ENCODE peak calls at places on chromosomes 7 and 10, in seven cellular contexts. V, A, J, K, C, G and Q are unnamed samples.

GRCh38 chr10:132516771-132517725 is 20.5 kb upstream of the INPP5A start:
- DNase-seq in C (peak), G (no peak), J (peak), V (peak), K (no peak), A (no peak), Q (peak)

GRCh38 chr7:44639701-44640321 is 33.4 kb downstream of the OGDH start:
- DNase-seq in C (peak), J (peak), K (no peak), A (no peak), G (no peak), V (peak), Q (no peak)

GRCh38 chr10:71213127-71213616 is 802 bp downstream of the UNC5B start:
- DNase-seq in J (peak), C (peak), G (no peak), K (peak), A (peak), V (peak), Q (no peak)

GRCh38 chr7:133649593-133649992 is 396.7 kb downstream of the EXOC4 start:
- DNase-seq in G (no peak), C (no peak), A (no peak), J (no peak), K (no peak), V (no peak), Q (no peak)

GRCh38 chr7:33775790-33776189 is 129.5 kb upstream of the BMPER start:
- DNase-seq in K (no peak), V (no peak), G (no peak), J (no peak), C (no peak), A (no peak), Q (no peak)

GRCh38 chr10:36636285-36636839 is 489.0 kb upstream of the ANKRD30A start:
- DNase-seq in V (no peak), G (no peak), C (no peak), K (no peak), A (no peak), J (no peak), Q (no peak)

GRCh38 chr10:103833731-103834365 is 21.5 kb downstream of the SH3PXD2A start:
- DNase-seq in V (no peak), J (peak), A (no peak), C (no peak), G (no peak), K (no peak), Q (no peak)

GRCh38 chr7:137577184-137577583 is 233.7 kb upstream of the PTN start:
- DNase-seq in V (no peak), C (no peak), G (no peak), A (no peak), K (no peak), J (no peak), Q (no peak)

GRCh38 chr7:23689165-23689564 is 9.2 kb downstream of the FAM221A start:
- DNase-seq in A (no peak), V (no peak), G (no peak), J (no peak), C (no peak), K (no peak), Q (no peak)

GRCh38 chr7:128275651-128276050 is 34.6 kb downstream of the LEP start:
- DNase-seq in C (no peak), A (no peak), J (no peak), V (no peak), G (no peak), K (no peak), Q (no peak)

GRCh38 chr7:21030237-21030636 is 243.6 kb upstream of the SP8 start:
- DNase-seq in J (no peak), A (no peak), V (no peak), K (no peak), G (no peak), C (no peak), Q (no peak)

GRCh38 chr10:79019441-79019840 is 49.3 kb upstream of the ZMIZ1 start:
- DNase-seq in A (no peak), K (no peak), C (no peak), V (no peak), G (no peak), J (no peak), Q (no peak)

GRCh38 chr10:132449051-132449825 is 52.2 kb downstream of the PWWP2B start:
- DNase-seq in V (no peak), J (peak), K (no peak), G (no peak), A (no peak), C (peak), Q (no peak)

GRCh38 chr10:71664585-71664984 is 55.0 kb downstream of the C10orf105 start:
- DNase-seq in J (no peak), G (no peak), C (no peak), V (no peak), A (no peak), K (no peak), Q (no peak)

GRCh38 chr10:72895236-72895850 is 1.8 kb downstream of the OIT3 start:
- DNase-seq in G (no peak), C (no peak), A (no peak), K (no peak), J (no peak), V (no peak), Q (no peak)

GRCh38 chr7:121741896-121742295 is 131.1 kb upstream of the PTPRZ1 start:
- DNase-seq in A (no peak), G (no peak), K (peak), C (peak), J (no peak), V (no peak), Q (no peak)

GRCh38 chr10:5776881-5777197 is 36.4 kb downstream of the GDI2 start:
- DNase-seq in V (no peak), K (no peak), A (no peak), G (no peak), J (no peak), C (peak), Q (no peak)

GRCh38 chr10:44864042-44864436 is 47.1 kb upstream of the TMEM72 start:
- DNase-seq in J (peak), A (no peak), V (peak), C (no peak), K (peak), G (peak), Q (no peak)

GRCh38 chr7:1811850-1812692 is 142.0 kb downstream of the ELFN1 start:
- DNase-seq in C (peak), K (no peak), V (peak), A (no peak), J (no peak), G (no peak), Q (no peak)

GRCh38 chr10:12564173-12564572 is 214.8 kb downstream of the CAMK1D start:
- DNase-seq in J (no peak), K (no peak), G (no peak), C (peak), V (no peak), A (no peak), Q (no peak)

GRCh38 chr7:55104123-55104522 is 85.3 kb downstream of the EGFR start:
- DNase-seq in G (no peak), C (no peak), A (no peak), K (no peak), J (no peak), V (no peak), Q (no peak)

GRCh38 chr7:50182734-50183133 is 89.7 kb upstream of the ZPBP start:
- DNase-seq in V (no peak), G (no peak), J (no peak), K (no peak), A (no peak), C (no peak), Q (no peak)

GRCh38 chr10:13180788-13181187 is 19.4 kb downstream of the MCM10 start:
- DNase-seq in A (peak), K (no peak), C (no peak), G (no peak), J (no peak), V (no peak), Q (no peak)

GRCh38 chr10:95422196-95422595 is 131.4 kb upstream of the PDLIM1 start:
- DNase-seq in J (no peak), V (no peak), G (no peak), K (no peak), A (no peak), C (no peak), Q (no peak)

GRCh38 chr10:6217621-6218020 is 14.9 kb downstream of the PFKFB3 start:
- DNase-seq in C (no peak), J (no peak), A (no peak), K (no peak), G (no peak), V (no peak), Q (no peak)

GRCh38 chr7:116500071-116500853 is 724 bp downstream of the CAV2 start:
- DNase-seq in G (peak), J (peak), A (peak), C (peak), K (no peak), V (peak), Q (peak)

GRCh38 chr10:85515316-85515715 is 851.3 kb downstream of the GRID1 start:
- DNase-seq in V (no peak), J (no peak), A (no peak), G (no peak), C (no peak), K (no peak), Q (no peak)

GRCh38 chr7:96773483-96773882 is 63.8 kb upstream of the SEM1 start:
- DNase-seq in K (no peak), V (no peak), A (no peak), J (no peak), G (no peak), C (no peak), Q (no peak)

GRCh38 chr7:96143495-96144259 is 178.2 kb downstream of the SLC25A13 start:
- DNase-seq in A (no peak), V (no peak), K (no peak), G (no peak), J (no peak), C (no peak), Q (no peak)

GRCh38 chr10:61408065-61408464 is 45.1 kb downstream of the TMEM26 start:
- DNase-seq in V (no peak), G (no peak), K (no peak), J (no peak), C (no peak), A (no peak), Q (no peak)

GRCh38 chr10:119973261-119973660 is 80.7 kb downstream of the SEC23IP start:
- DNase-seq in A (no peak), J (no peak), G (no peak), V (no peak), K (no peak), C (peak), Q (no peak)

GRCh38 chr10:106727170-106727569 is 437.3 kb downstream of the SORCS1 start:
- DNase-seq in K (no peak), A (no peak), V (no peak), C (no peak), J (no peak), G (no peak), Q (no peak)

GRCh38 chr10:51789903-51790302 is 90.5 kb upstream of the CSTF2T start:
- DNase-seq in K (no peak), G (no peak), V (no peak), J (no peak), A (no peak), C (no peak), Q (no peak)

GRCh38 chr10:80509403-80510161 is 28.1 kb upstream of the SH2D4B start:
- DNase-seq in J (no peak), V (no peak), A (no peak), G (no peak), C (peak), K (no peak), Q (no peak)

GRCh38 chr7:85659364-85659763 is 472.5 kb upstream of the SEMA3D start:
- DNase-seq in J (no peak), K (no peak), A (no peak), G (no peak), C (peak), V (no peak), Q (no peak)

GRCh38 chr7:12092499-12093130 is 118.5 kb upstream of the TMEM106B start:
- DNase-seq in K (no peak), C (peak), G (no peak), J (no peak), A (no peak), V (no peak), Q (no peak)

GRCh38 chr7:123916240-123916724 is 8.8 kb upstream of the SPAM1 start:
- DNase-seq in K (no peak), V (peak), A (no peak), J (peak), C (peak), G (no peak), Q (no peak)

GRCh38 chr10:96017227-96017687 is 26.1 kb upstream of the CCNJ start:
- DNase-seq in K (peak), C (peak), J (peak), A (peak), G (peak), V (peak), Q (no peak)